ENCODE peak calls at places on chromosomes 5 and 9, in seven cellular contexts. One of them, this sample, is unnamed.

GRCh38 chr5:96321371-96321770 is 111.7 kb downstream of the PCSK1 start:
- DNase-seq in A549: no peak
- DNase-seq in fibroblast of the aortic adventitia: no peak
- DNase-seq in SJSA1: no peak
- DNase-seq in GM20000: no peak
- DNase-seq in psoas muscle: no peak
- DNase-seq in kidney: no peak
- DNase-seq in this sample: no peak

GRCh38 chr9:137581361-137582285 is 2.9 kb upstream of the DPH7 start:
- DNase-seq in A549: no peak
- DNase-seq in fibroblast of the aortic adventitia: no peak
- DNase-seq in SJSA1: no peak
- DNase-seq in GM20000: no peak
- DNase-seq in psoas muscle: no peak
- DNase-seq in kidney: peak
- DNase-seq in this sample: no peak

GRCh38 chr5:111829701-111830100 is 72.7 kb upstream of the NREP start:
- DNase-seq in A549: no peak
- DNase-seq in fibroblast of the aortic adventitia: peak
- DNase-seq in SJSA1: peak
- DNase-seq in GM20000: no peak
- DNase-seq in psoas muscle: no peak
- DNase-seq in kidney: no peak
- DNase-seq in this sample: no peak

GRCh38 chr9:129749575-129749974 is 3.3 kb downstream of the PTGES start:
- DNase-seq in A549: no peak
- DNase-seq in fibroblast of the aortic adventitia: no peak
- DNase-seq in SJSA1: no peak
- DNase-seq in GM20000: no peak
- DNase-seq in psoas muscle: no peak
- DNase-seq in kidney: no peak
- DNase-seq in this sample: no peak

GRCh38 chr5:54895816-54896341 is 89.5 kb downstream of the ESM1 start:
- DNase-seq in A549: peak
- DNase-seq in fibroblast of the aortic adventitia: peak
- DNase-seq in SJSA1: no peak
- DNase-seq in GM20000: no peak
- DNase-seq in psoas muscle: no peak
- DNase-seq in kidney: no peak
- DNase-seq in this sample: no peak

GRCh38 chr9:7910426-7911015 is 110.9 kb upstream of the DMAC1 start:
- DNase-seq in A549: no peak
- DNase-seq in fibroblast of the aortic adventitia: no peak
- DNase-seq in SJSA1: no peak
- DNase-seq in GM20000: no peak
- DNase-seq in psoas muscle: no peak
- DNase-seq in kidney: no peak
- DNase-seq in this sample: no peak

GRCh38 chr9:113221800-113222481 is 597 bp downstream of the SLC31A1 start:
- DNase-seq in A549: peak
- DNase-seq in fibroblast of the aortic adventitia: peak
- DNase-seq in SJSA1: no peak
- DNase-seq in GM20000: no peak
- DNase-seq in psoas muscle: no peak
- DNase-seq in kidney: no peak
- DNase-seq in this sample: no peak

GRCh38 chr5:121596882-121597281 is 254.8 kb upstream of the FTMT start:
- DNase-seq in A549: no peak
- DNase-seq in fibroblast of the aortic adventitia: no peak
- DNase-seq in SJSA1: no peak
- DNase-seq in GM20000: no peak
- DNase-seq in psoas muscle: no peak
- DNase-seq in kidney: no peak
- DNase-seq in this sample: no peak

GRCh38 chr9:98108540-98109031 is 10.4 kb downstream of the TRIM14 start:
- DNase-seq in A549: no peak
- DNase-seq in fibroblast of the aortic adventitia: no peak
- DNase-seq in SJSA1: no peak
- DNase-seq in GM20000: peak
- DNase-seq in psoas muscle: no peak
- DNase-seq in kidney: no peak
- DNase-seq in this sample: peak

GRCh38 chr5:67331296-67331925 is 134.8 kb upstream of the CD180 start:
- DNase-seq in A549: no peak
- DNase-seq in fibroblast of the aortic adventitia: no peak
- DNase-seq in SJSA1: no peak
- DNase-seq in GM20000: no peak
- DNase-seq in psoas muscle: no peak
- DNase-seq in kidney: no peak
- DNase-seq in this sample: no peak

GRCh38 chr9:126470251-126470993 is 143.3 kb upstream of the LMX1B start:
- DNase-seq in A549: no peak
- DNase-seq in fibroblast of the aortic adventitia: no peak
- DNase-seq in SJSA1: no peak
- DNase-seq in GM20000: peak
- DNase-seq in psoas muscle: no peak
- DNase-seq in kidney: no peak
- DNase-seq in this sample: peak

GRCh38 chr9:98707158-98708102 is 1.3 kb downstream of the GABBR2 start:
- DNase-seq in A549: peak
- DNase-seq in fibroblast of the aortic adventitia: peak
- DNase-seq in SJSA1: peak
- DNase-seq in GM20000: peak
- DNase-seq in psoas muscle: peak
- DNase-seq in kidney: no peak
- DNase-seq in this sample: no peak

GRCh38 chr5:126499278-126499677 is 76.1 kb downstream of the GRAMD2B start:
- DNase-seq in A549: no peak
- DNase-seq in fibroblast of the aortic adventitia: no peak
- DNase-seq in SJSA1: no peak
- DNase-seq in GM20000: no peak
- DNase-seq in psoas muscle: no peak
- DNase-seq in kidney: no peak
- DNase-seq in this sample: no peak

GRCh38 chr5:14353661-14354474 is 210.7 kb downstream of the TRIO start:
- DNase-seq in A549: no peak
- DNase-seq in fibroblast of the aortic adventitia: no peak
- DNase-seq in SJSA1: no peak
- DNase-seq in GM20000: no peak
- DNase-seq in psoas muscle: no peak
- DNase-seq in kidney: no peak
- DNase-seq in this sample: no peak

GRCh38 chr5:157651623-157652376 is 438 bp downstream of the SOX30 start:
- DNase-seq in A549: no peak
- DNase-seq in fibroblast of the aortic adventitia: no peak
- DNase-seq in SJSA1: no peak
- DNase-seq in GM20000: peak
- DNase-seq in psoas muscle: peak
- DNase-seq in kidney: peak
- DNase-seq in this sample: peak

GRCh38 chr5:147554285-147554817 is 44.5 kb upstream of the DPYSL3 start:
- DNase-seq in A549: no peak
- DNase-seq in fibroblast of the aortic adventitia: peak
- DNase-seq in SJSA1: no peak
- DNase-seq in GM20000: no peak
- DNase-seq in psoas muscle: no peak
- DNase-seq in kidney: no peak
- DNase-seq in this sample: no peak

GRCh38 chr9:70506159-70506558 is 91.7 kb upstream of the KLF9 start:
- DNase-seq in A549: no peak
- DNase-seq in fibroblast of the aortic adventitia: no peak
- DNase-seq in SJSA1: no peak
- DNase-seq in GM20000: no peak
- DNase-seq in psoas muscle: no peak
- DNase-seq in kidney: no peak
- DNase-seq in this sample: no peak

GRCh38 chr9:124518116-124518515 is 10.9 kb upstream of the NR5A1 start:
- DNase-seq in A549: no peak
- DNase-seq in fibroblast of the aortic adventitia: no peak
- DNase-seq in SJSA1: no peak
- DNase-seq in GM20000: no peak
- DNase-seq in psoas muscle: no peak
- DNase-seq in kidney: no peak
- DNase-seq in this sample: peak

GRCh38 chr5:21810737-21811316 is 1042.3 kb downstream of the CDH12 start:
- DNase-seq in A549: peak
- DNase-seq in fibroblast of the aortic adventitia: peak
- DNase-seq in SJSA1: no peak
- DNase-seq in GM20000: peak
- DNase-seq in psoas muscle: no peak
- DNase-seq in kidney: no peak
- DNase-seq in this sample: no peak

GRCh38 chr5:57804007-57804444 is 321.4 kb upstream of the ACTBL2 start:
- DNase-seq in A549: no peak
- DNase-seq in fibroblast of the aortic adventitia: peak
- DNase-seq in SJSA1: no peak
- DNase-seq in GM20000: no peak
- DNase-seq in psoas muscle: no peak
- DNase-seq in kidney: no peak
- DNase-seq in this sample: no peak

GRCh38 chr9:38482918-38483592 is 58.8 kb upstream of the IGFBPL1 start:
- DNase-seq in A549: no peak
- DNase-seq in fibroblast of the aortic adventitia: no peak
- DNase-seq in SJSA1: no peak
- DNase-seq in GM20000: no peak
- DNase-seq in psoas muscle: no peak
- DNase-seq in kidney: no peak
- DNase-seq in this sample: no peak

GRCh38 chr9:136054798-136055714 is 40.0 kb downstream of the NACC2 start:
- DNase-seq in A549: no peak
- DNase-seq in fibroblast of the aortic adventitia: no peak
- DNase-seq in SJSA1: no peak
- DNase-seq in GM20000: no peak
- DNase-seq in psoas muscle: no peak
- DNase-seq in kidney: no peak
- DNase-seq in this sample: no peak

GRCh38 chr5:32443541-32444190 is 874 bp downstream of the ZFR start:
- DNase-seq in A549: peak
- DNase-seq in fibroblast of the aortic adventitia: peak
- DNase-seq in SJSA1: no peak
- DNase-seq in GM20000: peak
- DNase-seq in psoas muscle: peak
- DNase-seq in kidney: peak
- DNase-seq in this sample: peak

GRCh38 chr5:39772307-39772706 is 347.5 kb upstream of the DAB2 start:
- DNase-seq in A549: no peak
- DNase-seq in fibroblast of the aortic adventitia: no peak
- DNase-seq in SJSA1: no peak
- DNase-seq in GM20000: no peak
- DNase-seq in psoas muscle: no peak
- DNase-seq in kidney: no peak
- DNase-seq in this sample: no peak

GRCh38 chr9:37943329-37944265 is 39.7 kb upstream of the SLC25A51 start:
- DNase-seq in A549: no peak
- DNase-seq in fibroblast of the aortic adventitia: peak
- DNase-seq in SJSA1: peak
- DNase-seq in GM20000: no peak
- DNase-seq in psoas muscle: peak
- DNase-seq in kidney: no peak
- DNase-seq in this sample: no peak

GRCh38 chr9:30140415-30140814 is 2244.0 kb upstream of the ACO1 start:
- DNase-seq in A549: no peak
- DNase-seq in fibroblast of the aortic adventitia: no peak
- DNase-seq in SJSA1: no peak
- DNase-seq in GM20000: no peak
- DNase-seq in psoas muscle: no peak
- DNase-seq in kidney: no peak
- DNase-seq in this sample: no peak

GRCh38 chr5:150022163-150022540 is 21.6 kb downstream of the HMGXB3 start:
- DNase-seq in A549: no peak
- DNase-seq in fibroblast of the aortic adventitia: peak
- DNase-seq in SJSA1: peak
- DNase-seq in GM20000: no peak
- DNase-seq in psoas muscle: no peak
- DNase-seq in kidney: no peak
- DNase-seq in this sample: no peak

GRCh38 chr5:159345861-159346260 is 15.6 kb upstream of the IL12B start:
- DNase-seq in A549: no peak
- DNase-seq in fibroblast of the aortic adventitia: no peak
- DNase-seq in SJSA1: no peak
- DNase-seq in GM20000: no peak
- DNase-seq in psoas muscle: no peak
- DNase-seq in kidney: no peak
- DNase-seq in this sample: no peak

GRCh38 chr5:16803831-16804230 is 132.3 kb downstream of the MYO10 start:
- DNase-seq in A549: no peak
- DNase-seq in fibroblast of the aortic adventitia: no peak
- DNase-seq in SJSA1: no peak
- DNase-seq in GM20000: no peak
- DNase-seq in psoas muscle: no peak
- DNase-seq in kidney: no peak
- DNase-seq in this sample: no peak

GRCh38 chr5:100974082-100974481 is 71.0 kb upstream of the ST8SIA4 start:
- DNase-seq in A549: no peak
- DNase-seq in fibroblast of the aortic adventitia: no peak
- DNase-seq in SJSA1: no peak
- DNase-seq in GM20000: no peak
- DNase-seq in psoas muscle: no peak
- DNase-seq in kidney: no peak
- DNase-seq in this sample: no peak

GRCh38 chr9:91176426-91176825 is 185.3 kb downstream of the AUH start:
- DNase-seq in A549: no peak
- DNase-seq in fibroblast of the aortic adventitia: no peak
- DNase-seq in SJSA1: peak
- DNase-seq in GM20000: no peak
- DNase-seq in psoas muscle: no peak
- DNase-seq in kidney: no peak
- DNase-seq in this sample: no peak

GRCh38 chr9:292915-293314 is 78.2 kb downstream of the DOCK8 start:
- DNase-seq in A549: no peak
- DNase-seq in fibroblast of the aortic adventitia: no peak
- DNase-seq in SJSA1: no peak
- DNase-seq in GM20000: no peak
- DNase-seq in psoas muscle: no peak
- DNase-seq in kidney: no peak
- DNase-seq in this sample: no peak

GRCh38 chr5:40477856-40478546 is 201.7 kb upstream of the PTGER4 start:
- DNase-seq in A549: no peak
- DNase-seq in fibroblast of the aortic adventitia: peak
- DNase-seq in SJSA1: peak
- DNase-seq in GM20000: no peak
- DNase-seq in psoas muscle: no peak
- DNase-seq in kidney: no peak
- DNase-seq in this sample: no peak

GRCh38 chr5:40790947-40791593 is 7.1 kb downstream of the PRKAA1 start:
- DNase-seq in A549: no peak
- DNase-seq in fibroblast of the aortic adventitia: peak
- DNase-seq in SJSA1: no peak
- DNase-seq in GM20000: no peak
- DNase-seq in psoas muscle: no peak
- DNase-seq in kidney: no peak
- DNase-seq in this sample: no peak

GRCh38 chr9:88065609-88066008 is 72.7 kb downstream of the SPATA31C2 start:
- DNase-seq in A549: no peak
- DNase-seq in fibroblast of the aortic adventitia: no peak
- DNase-seq in SJSA1: no peak
- DNase-seq in GM20000: no peak
- DNase-seq in psoas muscle: no peak
- DNase-seq in kidney: no peak
- DNase-seq in this sample: no peak

GRCh38 chr5:113807384-113808053 is 294.0 kb downstream of the YTHDC2 start:
- DNase-seq in A549: no peak
- DNase-seq in fibroblast of the aortic adventitia: peak
- DNase-seq in SJSA1: no peak
- DNase-seq in GM20000: no peak
- DNase-seq in psoas muscle: no peak
- DNase-seq in kidney: no peak
- DNase-seq in this sample: no peak

GRCh38 chr5:107381189-107381856 is 289.4 kb downstream of the EFNA5 start:
- DNase-seq in A549: peak
- DNase-seq in fibroblast of the aortic adventitia: peak
- DNase-seq in SJSA1: peak
- DNase-seq in GM20000: no peak
- DNase-seq in psoas muscle: peak
- DNase-seq in kidney: no peak
- DNase-seq in this sample: no peak

GRCh38 chr9:137715321-137715720 is 96.5 kb downstream of the EHMT1 start:
- DNase-seq in A549: no peak
- DNase-seq in fibroblast of the aortic adventitia: no peak
- DNase-seq in SJSA1: no peak
- DNase-seq in GM20000: no peak
- DNase-seq in psoas muscle: no peak
- DNase-seq in kidney: no peak
- DNase-seq in this sample: no peak

This sample was measured in posterior vena cava.